ENCODE peak calls at places on chromosomes 2 and 18, in five cellular contexts. U, P, T, Q and H are unnamed samples.

GRCh38 chr18:21735452-21736015 is 5.1 kb upstream of the MIB1 start:
- DNase-seq in U (peak), P (no peak), T (peak), Q (no peak), H (no peak)

GRCh38 chr2:217247511-217247910 is 387.6 kb upstream of the TNP1 start:
- DNase-seq in U (no peak), P (no peak), T (no peak), Q (no peak), H (no peak)

GRCh38 chr2:231661422-231662027 is 46.8 kb upstream of the PTMA start:
- DNase-seq in U (no peak), P (no peak), T (no peak), Q (no peak), H (no peak)

GRCh38 chr2:98126061-98126460 is 39.1 kb downstream of the VWA3B start:
- DNase-seq in U (no peak), P (no peak), T (no peak), Q (no peak), H (no peak)

GRCh38 chr18:46657115-46657955 is at the start of gene LOXHD1:
- DNase-seq in U (peak), P (no peak), T (no peak), Q (no peak), H (no peak)

GRCh38 chr2:174076948-174077347 is 111.8 kb upstream of the SP3 start:
- DNase-seq in U (no peak), P (no peak), T (no peak), Q (no peak), H (no peak)

GRCh38 chr18:8745355-8746014 is 40.1 kb downstream of the MTCL1 start:
- DNase-seq in U (no peak), P (no peak), T (no peak), Q (no peak), H (no peak)

GRCh38 chr2:54503192-54503591 is 47.1 kb downstream of the SPTBN1 start:
- DNase-seq in U (peak), P (peak), T (peak), Q (no peak), H (no peak)

GRCh38 chr18:79685281-79685680 is 5.7 kb downstream of the CTDP1 start:
- DNase-seq in U (no peak), P (no peak), T (no peak), Q (no peak), H (no peak)

GRCh38 chr2:22449676-22450075 is 935.3 kb upstream of the KLHL29 start:
- DNase-seq in U (no peak), P (no peak), T (no peak), Q (no peak), H (no peak)

GRCh38 chr2:45353879-45354278 is 257.2 kb downstream of the SRBD1 start:
- DNase-seq in U (no peak), P (no peak), T (no peak), Q (no peak), H (peak)

GRCh38 chr2:224181534-224182155 is 142.6 kb upstream of the SERPINE2 start:
- DNase-seq in U (no peak), P (no peak), T (no peak), Q (no peak), H (no peak)

GRCh38 chr2:223979730-223980396 is 22.6 kb downstream of the MRPL44 start:
- DNase-seq in U (no peak), P (no peak), T (no peak), Q (no peak), H (peak)

GRCh38 chr2:183543222-183543621 is 419.0 kb downstream of the NUP35 start:
- DNase-seq in U (no peak), P (no peak), T (no peak), Q (no peak), H (no peak)

GRCh38 chr2:165863816-165864221 is 69.8 kb upstream of the GALNT3 start:
- DNase-seq in U (no peak), P (no peak), T (peak), Q (no peak), H (peak)

GRCh38 chr18:9712606-9713005 is 4.5 kb downstream of the RAB31 start:
- DNase-seq in U (no peak), P (no peak), T (no peak), Q (no peak), H (peak)

GRCh38 chr18:45874501-45875184 is 49.2 kb downstream of the SIGLEC15 start:
- DNase-seq in U (no peak), P (no peak), T (peak), Q (no peak), H (no peak)

GRCh38 chr2:161533218-161533617 is 91.0 kb upstream of the SLC4A10 start:
- DNase-seq in U (no peak), P (no peak), T (no peak), Q (no peak), H (no peak)

GRCh38 chr2:129402076-129402475 is 577.4 kb upstream of the RAB6C start:
- DNase-seq in U (no peak), P (no peak), T (no peak), Q (no peak), H (no peak)

GRCh38 chr2:233080836-233081229 is 20.7 kb downstream of the INPP5D start:
- DNase-seq in U (no peak), P (no peak), T (no peak), Q (no peak), H (no peak)

GRCh38 chr2:238865015-238865719 is 17.3 kb downstream of the TWIST2 start:
- DNase-seq in U (no peak), P (no peak), T (no peak), Q (no peak), H (no peak)